ENCODE peak calls at places on chromosomes 6 and 20, in ten cellular contexts. One of them, this sample, is unnamed.

GRCh38 chr20:29873946-29874345 is 1383.5 kb upstream of the DEFB115 start:
- DNase-seq in spleen: peak; percentile 94
- DNase-seq in breast epithelium: no peak
- DNase-seq in stomach: peak; percentile 61
- DNase-seq in suprapubic skin: peak; percentile 80
- DNase-seq in HepG2: no peak
- DNase-seq in HCT116: no peak
- DNase-seq in H1: peak; percentile 49
- DNase-seq in sigmoid colon: peak; percentile 81
- DNase-seq in prostate gland: no peak
- DNase-seq in this sample: peak; percentile 97

GRCh38 chr6:128666405-128666804 is 146.0 kb upstream of the PTPRK start:
- DNase-seq in spleen: no peak
- DNase-seq in breast epithelium: no peak
- DNase-seq in stomach: no peak
- DNase-seq in suprapubic skin: no peak
- DNase-seq in HepG2: no peak
- DNase-seq in HCT116: no peak
- DNase-seq in H1: no peak
- DNase-seq in sigmoid colon: no peak
- DNase-seq in prostate gland: no peak
- DNase-seq in this sample: no peak

GRCh38 chr6:91127752-91128151 is 540.9 kb upstream of the MAP3K7 start:
- DNase-seq in spleen: no peak
- DNase-seq in breast epithelium: no peak
- DNase-seq in stomach: no peak
- DNase-seq in suprapubic skin: no peak
- DNase-seq in HepG2: no peak
- DNase-seq in HCT116: no peak
- DNase-seq in H1: no peak
- DNase-seq in sigmoid colon: no peak
- DNase-seq in prostate gland: no peak
- DNase-seq in this sample: no peak

GRCh38 chr20:48331518-48332286 is 496.1 kb downstream of the PREX1 start:
- DNase-seq in spleen: no peak
- DNase-seq in breast epithelium: no peak
- DNase-seq in stomach: no peak
- DNase-seq in suprapubic skin: no peak
- DNase-seq in HepG2: no peak
- DNase-seq in HCT116: no peak
- DNase-seq in H1: no peak
- DNase-seq in sigmoid colon: no peak
- DNase-seq in prostate gland: no peak
- DNase-seq in this sample: peak; percentile 42

GRCh38 chr6:141056945-141057635 is 1075.6 kb upstream of the GJE1 start:
- DNase-seq in spleen: no peak
- DNase-seq in breast epithelium: no peak
- DNase-seq in stomach: no peak
- DNase-seq in suprapubic skin: no peak
- DNase-seq in HepG2: no peak
- DNase-seq in HCT116: no peak
- DNase-seq in H1: no peak
- DNase-seq in sigmoid colon: no peak
- DNase-seq in prostate gland: no peak
- DNase-seq in this sample: no peak

GRCh38 chr20:56554869-56555268 is 21.8 kb downstream of the FAM209B start:
- DNase-seq in spleen: no peak
- DNase-seq in breast epithelium: peak; percentile 58
- DNase-seq in stomach: no peak
- DNase-seq in suprapubic skin: no peak
- DNase-seq in HepG2: peak; percentile 92
- DNase-seq in HCT116: peak; percentile 90
- DNase-seq in H1: no peak
- DNase-seq in sigmoid colon: no peak
- DNase-seq in prostate gland: peak; percentile 43
- DNase-seq in this sample: no peak

GRCh38 chr6:137258170-137258569 is 39.0 kb upstream of the IFNGR1 start:
- DNase-seq in spleen: peak; percentile 83
- DNase-seq in breast epithelium: no peak
- DNase-seq in stomach: no peak
- DNase-seq in suprapubic skin: no peak
- DNase-seq in HepG2: no peak
- DNase-seq in HCT116: no peak
- DNase-seq in H1: no peak
- DNase-seq in sigmoid colon: no peak
- DNase-seq in prostate gland: no peak
- DNase-seq in this sample: no peak

GRCh38 chr20:52432740-52433139 is 241.2 kb upstream of the ZFP64 start:
- DNase-seq in spleen: no peak
- DNase-seq in breast epithelium: no peak
- DNase-seq in stomach: no peak
- DNase-seq in suprapubic skin: no peak
- DNase-seq in HepG2: no peak
- DNase-seq in HCT116: no peak
- DNase-seq in H1: no peak
- DNase-seq in sigmoid colon: no peak
- DNase-seq in prostate gland: no peak
- DNase-seq in this sample: no peak

GRCh38 chr6:165325609-165326008 is 16.2 kb upstream of the C6orf118 start:
- DNase-seq in spleen: no peak
- DNase-seq in breast epithelium: no peak
- DNase-seq in stomach: no peak
- DNase-seq in suprapubic skin: no peak
- DNase-seq in HepG2: no peak
- DNase-seq in HCT116: no peak
- DNase-seq in H1: no peak
- DNase-seq in sigmoid colon: no peak
- DNase-seq in prostate gland: no peak
- DNase-seq in this sample: no peak

GRCh38 chr6:44277763-44278162 is 7.5 kb downstream of the TMEM151B start:
- DNase-seq in spleen: no peak
- DNase-seq in breast epithelium: no peak
- DNase-seq in stomach: no peak
- DNase-seq in suprapubic skin: no peak
- DNase-seq in HepG2: no peak
- DNase-seq in HCT116: no peak
- DNase-seq in H1: no peak
- DNase-seq in sigmoid colon: no peak
- DNase-seq in prostate gland: no peak
- DNase-seq in this sample: no peak

GRCh38 chr20:54197621-54198604 is 10.0 kb upstream of the PFDN4 start:
- DNase-seq in spleen: no peak
- DNase-seq in breast epithelium: no peak
- DNase-seq in stomach: no peak
- DNase-seq in suprapubic skin: no peak
- DNase-seq in HepG2: peak; percentile 92
- DNase-seq in HCT116: no peak
- DNase-seq in H1: no peak
- DNase-seq in sigmoid colon: no peak
- DNase-seq in prostate gland: no peak
- DNase-seq in this sample: no peak

GRCh38 chr20:51622004-51622874 is 79.7 kb upstream of the NFATC2 start:
- DNase-seq in spleen: no peak
- DNase-seq in breast epithelium: no peak
- DNase-seq in stomach: no peak
- DNase-seq in suprapubic skin: no peak
- DNase-seq in HepG2: no peak
- DNase-seq in HCT116: no peak
- DNase-seq in H1: no peak
- DNase-seq in sigmoid colon: no peak
- DNase-seq in prostate gland: no peak
- DNase-seq in this sample: no peak

GRCh38 chr6:154408906-154409500 is 52.4 kb upstream of the IPCEF1 start:
- DNase-seq in spleen: no peak
- DNase-seq in breast epithelium: no peak
- DNase-seq in stomach: no peak
- DNase-seq in suprapubic skin: no peak
- DNase-seq in HepG2: no peak
- DNase-seq in HCT116: no peak
- DNase-seq in H1: no peak
- DNase-seq in sigmoid colon: no peak
- DNase-seq in prostate gland: no peak
- DNase-seq in this sample: no peak

DNA sequence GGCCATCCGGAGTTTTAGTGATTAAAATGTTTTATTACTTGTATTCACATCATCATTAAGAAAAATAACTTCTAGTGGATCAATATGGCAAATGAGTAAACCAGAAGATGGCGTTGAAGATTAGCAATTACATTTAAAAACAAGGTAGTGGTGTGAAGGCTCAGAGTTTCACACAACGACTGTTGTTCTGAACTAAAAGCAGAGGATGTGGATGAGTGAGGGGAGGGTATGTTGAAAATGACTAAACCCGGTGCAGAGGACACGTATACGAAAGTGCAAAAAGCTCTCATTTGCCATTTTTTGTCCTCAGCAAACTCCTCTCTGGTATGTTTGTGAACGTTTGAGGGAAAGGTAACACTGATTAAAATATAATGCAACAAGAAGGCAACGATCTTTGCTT is 1.9 kb upstream of the IRF4 start:
- DNase-seq in spleen: no peak
- DNase-seq in breast epithelium: no peak
- DNase-seq in stomach: no peak
- DNase-seq in suprapubic skin: no peak
- DNase-seq in HepG2: no peak
- DNase-seq in HCT116: no peak
- DNase-seq in H1: no peak
- DNase-seq in sigmoid colon: no peak
- DNase-seq in prostate gland: no peak
- DNase-seq in this sample: no peak
- TF ChIP-seq POLR2A in spleen: no peak
- TF ChIP-seq POLR2A in breast epithelium: no peak
- TF ChIP-seq POLR2A in stomach: no peak
- TF ChIP-seq POLR2A in suprapubic skin: no peak
- TF ChIP-seq POLR2A in HepG2: no peak
- TF ChIP-seq POLR2A in HCT116: no peak
- TF ChIP-seq POLR2A in H1: no peak
- TF ChIP-seq POLR2A in sigmoid colon: no peak
- TF ChIP-seq POLR2A in prostate gland: no peak
- TF ChIP-seq POLR2A in this sample: no peak

GRCh38 chr6:107849325-107849724 is 25.2 kb upstream of the SCML4 start:
- DNase-seq in spleen: no peak
- DNase-seq in breast epithelium: no peak
- DNase-seq in stomach: no peak
- DNase-seq in suprapubic skin: no peak
- DNase-seq in HepG2: no peak
- DNase-seq in HCT116: no peak
- DNase-seq in H1: peak; percentile 32
- DNase-seq in sigmoid colon: no peak
- DNase-seq in prostate gland: no peak
- DNase-seq in this sample: no peak

GRCh38 chr6:107847844-107848802 is 24.0 kb upstream of the SCML4 start:
- DNase-seq in spleen: peak; percentile 96
- DNase-seq in breast epithelium: peak; percentile 75
- DNase-seq in stomach: peak; percentile 90
- DNase-seq in suprapubic skin: peak; percentile 87
- DNase-seq in HepG2: peak; percentile 58
- DNase-seq in HCT116: peak; percentile 34
- DNase-seq in H1: peak; percentile 98
- DNase-seq in sigmoid colon: peak; percentile 91
- DNase-seq in prostate gland: peak; percentile 73
- DNase-seq in this sample: no peak

DNA sequence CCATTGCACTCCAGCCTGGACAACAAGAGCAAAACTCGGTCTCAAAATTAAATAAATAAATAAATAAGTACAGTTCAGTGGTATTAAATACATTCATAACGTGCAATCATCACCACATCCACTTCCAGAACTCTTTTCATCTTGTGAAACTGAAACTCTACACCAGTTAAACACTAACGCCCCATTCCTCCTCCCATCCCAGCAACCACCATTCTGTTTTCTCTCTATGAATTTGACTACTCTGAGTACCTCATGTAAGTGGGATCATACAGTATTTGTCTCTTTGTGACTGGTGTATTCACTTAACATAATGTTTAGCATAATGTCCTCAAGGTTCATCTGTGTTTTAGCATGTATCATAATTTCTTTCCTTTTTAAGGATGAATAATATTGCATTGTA is 29.1 kb upstream of the SCML4 start:
- DNase-seq in spleen: no peak
- DNase-seq in breast epithelium: no peak
- DNase-seq in stomach: no peak
- DNase-seq in suprapubic skin: no peak
- DNase-seq in HepG2: no peak
- DNase-seq in HCT116: no peak
- DNase-seq in H1: no peak
- DNase-seq in sigmoid colon: no peak
- DNase-seq in prostate gland: no peak
- DNase-seq in this sample: no peak
- TF ChIP-seq POLR2AphosphoS5 in spleen: no peak
- TF ChIP-seq POLR2AphosphoS5 in breast epithelium: no peak
- TF ChIP-seq POLR2AphosphoS5 in stomach: no peak
- TF ChIP-seq POLR2AphosphoS5 in suprapubic skin: no peak
- TF ChIP-seq POLR2AphosphoS5 in HepG2: no peak
- TF ChIP-seq POLR2AphosphoS5 in HCT116: no peak
- TF ChIP-seq POLR2AphosphoS5 in H1: no peak
- TF ChIP-seq POLR2AphosphoS5 in sigmoid colon: no peak
- TF ChIP-seq POLR2AphosphoS5 in prostate gland: no peak
- TF ChIP-seq POLR2AphosphoS5 in this sample: no peak

GRCh38 chr6:33792990-33793389 is 4.1 kb upstream of the LEMD2 start:
- DNase-seq in spleen: no peak
- DNase-seq in breast epithelium: no peak
- DNase-seq in stomach: no peak
- DNase-seq in suprapubic skin: no peak
- DNase-seq in HepG2: no peak
- DNase-seq in HCT116: no peak
- DNase-seq in H1: no peak
- DNase-seq in sigmoid colon: no peak
- DNase-seq in prostate gland: no peak
- DNase-seq in this sample: no peak
- H3K4me1 ChIP-seq in spleen: peaks cover 6% of the 10 kb centered on the region
- H3K4me1 ChIP-seq in breast epithelium: no peaks in the 10 kb centered on the region
- H3K4me1 ChIP-seq in stomach: peaks cover 6% of the 10 kb centered on the region
- H3K4me1 ChIP-seq in suprapubic skin: peaks cover 9% of the 10 kb centered on the region
- H3K4me1 ChIP-seq in HepG2: peaks cover 39% of the 10 kb centered on the region
- H3K4me1 ChIP-seq in HCT116: no peaks in the 10 kb centered on the region
- H3K4me1 ChIP-seq in H1: peaks cover 44% of the 10 kb centered on the region
- H3K4me1 ChIP-seq in sigmoid colon: peaks cover 7% of the 10 kb centered on the region
- H3K4me1 ChIP-seq in prostate gland: no peaks in the 10 kb centered on the region
- H3K4me1 ChIP-seq in this sample: peaks cover under 1% of the 10 kb centered on the region

DNA sequence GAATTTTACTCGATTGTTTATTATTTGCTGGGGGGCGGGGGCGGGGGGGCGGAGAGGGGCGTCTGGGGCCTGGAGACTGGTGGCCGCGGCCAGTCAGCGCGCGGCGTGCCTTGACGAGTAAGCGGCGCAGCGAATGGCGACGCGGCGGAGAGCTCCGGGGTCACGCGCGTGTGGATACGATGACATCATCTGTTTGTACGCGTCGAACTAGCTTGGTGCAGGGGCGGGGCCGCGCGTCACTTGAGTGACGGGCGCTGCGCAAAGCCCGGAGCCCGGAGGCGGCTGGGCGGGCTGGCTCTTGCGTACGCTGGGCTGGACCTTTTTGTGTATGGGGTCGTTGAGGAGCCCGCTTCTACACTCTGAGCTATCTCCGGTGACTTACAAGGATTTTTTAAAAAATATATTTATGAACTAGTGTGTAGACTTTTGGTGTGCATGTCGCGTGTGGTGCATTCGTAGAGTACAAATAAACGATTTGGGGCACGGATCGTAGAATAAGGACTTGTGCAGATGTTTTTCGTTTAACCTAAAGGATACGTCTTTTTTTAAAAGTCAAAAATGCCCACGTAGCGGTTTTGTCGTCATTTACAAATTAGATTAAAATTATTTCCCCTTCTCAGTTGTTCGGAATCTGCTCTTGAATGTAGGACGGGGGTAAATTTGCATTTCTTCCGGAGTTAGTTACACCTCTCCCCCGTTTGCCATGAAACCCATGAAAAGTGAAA is 2.2 kb upstream of the FOXO3 start:
- DNase-seq in spleen: peak; percentile 99
- DNase-seq in breast epithelium: peak; percentile 99
- DNase-seq in stomach: peak; percentile 99
- DNase-seq in suprapubic skin: peak; percentile 99
- DNase-seq in HepG2: peak; percentile 94
- DNase-seq in HCT116: peak; percentile 97
- DNase-seq in H1: peak; percentile 93
- DNase-seq in sigmoid colon: peak; percentile 99
- DNase-seq in prostate gland: peak; percentile 99
- DNase-seq in this sample: peak; percentile 99
- TF ChIP-seq POLR2A in spleen: peak; percentile 93
- TF ChIP-seq POLR2A in breast epithelium: peak; percentile 52
- TF ChIP-seq POLR2A in stomach: no peak
- TF ChIP-seq POLR2A in suprapubic skin: no peak
- TF ChIP-seq POLR2A in HepG2: no peak
- TF ChIP-seq POLR2A in HCT116: no peak
- TF ChIP-seq POLR2A in H1: peak; percentile 9
- TF ChIP-seq POLR2A in sigmoid colon: peak; percentile 57
- TF ChIP-seq POLR2A in prostate gland: peak; percentile 69
- TF ChIP-seq POLR2A in this sample: peak; percentile 84

This sample was measured in vagina.